ENCODE peak calls at places on chromosomes 2 and 18, in four cellular contexts. P, K, U and C are unnamed samples.

GRCh38 chr18:12599543-12599942 is 58.4 kb downstream of the SPIRE1 start:
- DNase-seq in P (no peak), K (no peak), U (no peak), C (no peak)

GRCh38 chr2:143736904-143737303 is 607.7 kb downstream of the ARHGAP15 start:
- DNase-seq in P (no peak), K (no peak), U (no peak), C (no peak)

GRCh38 chr2:11160731-11161455 is 5.6 kb downstream of the SLC66A3 start:
- DNase-seq in P (peak), K (no peak), U (no peak), C (peak)

GRCh38 chr2:134072973-134073490 is 180.8 kb upstream of the MGAT5 start:
- DNase-seq in P (no peak), K (no peak), U (no peak), C (no peak)

GRCh38 chr2:23600336-23600735 is 215.4 kb downstream of the KLHL29 start:
- DNase-seq in P (no peak), K (no peak), U (no peak), C (no peak)

GRCh38 chr2:64645014-64645418 is 8.7 kb downstream of the SERTAD2 start:
- DNase-seq in P (peak), K (no peak), U (no peak), C (no peak)

GRCh38 chr2:8640498-8640897 is 41.4 kb upstream of the ID2 start:
- DNase-seq in P (no peak), K (no peak), U (no peak), C (no peak)

GRCh38 chr2:43402452-43402937 is 176.1 kb upstream of the ZFP36L2 start:
- DNase-seq in P (peak), K (no peak), U (no peak), C (no peak)

GRCh38 chr2:178069551-178069950 is 3.0 kb downstream of the PDE11A start:
- DNase-seq in P (no peak), K (no peak), U (no peak), C (no peak)

GRCh38 chr2:51789908-51790307 is 758.0 kb upstream of the NRXN1 start:
- DNase-seq in P (no peak), K (no peak), U (no peak), C (no peak)

GRCh38 chr2:67873916-67874315 is 188.9 kb downstream of the C1D start:
- DNase-seq in P (no peak), K (no peak), U (no peak), C (no peak)

GRCh38 chr2:167924556-167924955 is 322.8 kb downstream of the STK39 start:
- DNase-seq in P (no peak), K (no peak), U (no peak), C (no peak)

GRCh38 chr2:46984642-46985476 is 69.3 kb upstream of the MCFD2 start:
- DNase-seq in P (peak), K (peak), U (peak), C (no peak)

GRCh38 chr2:10135296-10136089 is 13.0 kb downstream of the RRM2 start:
- DNase-seq in P (no peak), K (no peak), U (no peak), C (no peak)

GRCh38 chr2:232444409-232445148 is 11.4 kb upstream of the ALPI start:
- DNase-seq in P (peak), K (no peak), U (no peak), C (no peak)

GRCh38 chr2:233901884-233902283 is 15.3 kb upstream of the TRPM8 start:
- DNase-seq in P (no peak), K (no peak), U (no peak), C (no peak)

GRCh38 chr2:236403811-236404210 is 139.6 kb upstream of the ASB18 start:
- DNase-seq in P (no peak), K (no peak), U (no peak), C (peak)

GRCh38 chr18:28511421-28511821 is 334.5 kb upstream of the CDH2 start:
- DNase-seq in P (no peak), K (no peak), U (no peak), C (no peak)

GRCh38 chr2:135182601-135183000 is 130.5 kb downstream of the RAB3GAP1 start:
- DNase-seq in P (no peak), K (no peak), U (no peak), C (no peak)

DNA sequence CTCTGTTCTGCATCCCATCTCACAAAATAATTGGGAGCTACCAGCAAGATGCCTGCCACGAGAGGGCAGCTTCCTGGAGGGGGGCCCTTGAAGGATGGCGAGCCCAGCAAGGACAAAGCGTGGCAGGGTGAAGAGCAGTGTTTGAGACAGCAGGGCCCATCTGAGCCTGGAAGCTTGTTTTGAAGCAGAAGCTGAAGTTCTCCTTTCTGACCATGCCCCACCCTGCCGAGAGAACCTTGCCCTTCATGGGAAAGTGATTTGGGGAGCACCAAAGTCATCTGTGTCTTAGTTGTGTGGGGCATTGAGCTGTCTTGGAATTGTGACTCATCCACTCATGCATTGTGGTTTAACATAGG is 216.3 kb downstream of the BCL11A start:
- DNase-seq in P (no peak), K (no peak), U (no peak), C (peak)
- TF ChIP-seq CTCF in P (no peak), K (peak), U (peak), C (no peak)

DNA sequence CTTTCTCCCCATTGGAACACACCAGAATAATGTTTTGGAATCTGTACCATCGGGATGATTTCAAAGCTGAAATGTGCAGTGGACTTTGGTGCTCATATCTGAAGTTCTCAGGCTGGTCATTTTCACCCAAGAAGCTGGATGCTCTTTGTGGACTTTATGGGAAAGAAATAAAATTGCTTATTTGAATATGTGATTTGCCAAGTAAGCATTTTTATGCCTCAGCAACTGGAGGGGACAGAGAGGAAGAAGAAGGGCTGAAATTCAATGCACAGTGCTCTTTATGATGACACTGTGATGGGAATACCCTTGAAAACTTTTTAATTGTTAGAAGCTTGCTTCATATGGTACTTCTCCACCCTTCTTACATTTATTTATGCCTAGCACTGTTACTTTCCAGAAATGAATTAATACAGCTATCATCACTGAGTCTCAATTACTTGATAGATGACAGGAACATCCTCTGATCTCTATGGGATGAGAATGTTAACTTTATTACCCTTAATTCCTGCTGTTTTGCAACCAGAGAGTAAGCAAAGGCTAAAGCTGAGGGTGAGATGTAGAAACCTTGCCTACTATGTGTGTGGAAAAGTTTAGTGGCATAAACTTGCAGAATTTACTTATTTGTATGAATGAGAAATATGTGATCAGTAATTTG is 23.6 kb downstream of the SETBP1 start:
- DNase-seq in P (no peak), K (no peak), U (no peak), C (no peak)
- TF ChIP-seq CTCF in P (no peak), K (no peak), U (no peak), C (no peak)

GRCh38 chr2:17146358-17146757 is 371.9 kb downstream of the RAD51AP2 start:
- DNase-seq in P (no peak), K (no peak), U (no peak), C (no peak)

GRCh38 chr2:17149945-17150344 is 368.3 kb downstream of the RAD51AP2 start:
- DNase-seq in P (no peak), K (no peak), U (no peak), C (no peak)

DNA sequence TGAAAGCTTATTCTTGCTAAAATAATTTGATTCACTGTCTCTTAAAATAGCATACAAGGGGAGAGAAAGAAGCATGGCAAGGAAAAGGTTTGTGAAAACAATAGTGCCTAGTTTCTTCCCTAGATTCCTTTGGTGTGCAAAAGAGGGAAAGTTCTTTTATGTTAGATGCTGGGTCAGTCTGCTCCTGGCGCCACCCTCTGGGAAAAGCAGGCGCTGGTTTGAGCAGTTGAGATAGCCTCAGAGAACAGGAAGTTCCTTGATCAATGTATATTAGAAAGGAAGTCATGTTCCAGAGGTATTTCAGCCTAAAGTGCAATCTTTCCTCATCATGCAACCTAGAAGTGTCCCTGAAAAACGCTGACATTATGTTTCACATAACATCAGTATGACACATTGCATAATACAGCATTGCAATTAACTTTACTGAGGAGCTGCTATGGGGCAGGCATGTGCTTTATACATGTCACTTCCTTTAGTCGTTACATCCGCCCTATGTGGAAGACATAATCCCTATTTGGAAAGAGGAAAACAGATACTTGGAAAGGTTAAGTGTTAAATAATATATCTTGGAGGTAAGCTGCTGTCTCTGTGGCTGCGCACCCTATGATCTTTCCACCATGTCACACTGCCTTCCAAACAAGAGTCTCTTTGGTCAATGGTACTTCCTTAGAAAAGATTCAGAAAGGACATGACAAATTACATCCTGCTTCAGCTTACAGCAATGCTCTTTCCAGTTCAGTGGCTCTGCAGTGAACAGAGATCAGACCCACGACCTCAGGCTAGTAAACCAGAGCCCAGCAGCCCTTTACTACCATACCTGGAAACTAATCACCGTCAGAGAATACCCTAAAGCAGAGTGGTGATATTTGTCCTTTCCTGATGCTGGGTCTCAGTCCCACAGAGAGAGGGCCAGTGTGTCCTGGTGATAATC is 369.7 kb downstream of the RAD51AP2 start:
- DNase-seq in P (no peak), K (no peak), U (no peak), C (no peak)
- TF ChIP-seq CTCF in P (peak), K (no peak), U (peak), C (no peak)

GRCh38 chr2:7392076-7392787 is 475.0 kb downstream of the RNF144A start:
- DNase-seq in P (no peak), K (no peak), U (no peak), C (no peak)

GRCh38 chr2:7394195-7394594 is 477.0 kb downstream of the RNF144A start:
- DNase-seq in P (no peak), K (no peak), U (no peak), C (no peak)
- TF ChIP-seq CTCF in P (no peak), K (no peak), U (no peak), C (no peak)

GRCh38 chr18:35590935-35591334 is 9.4 kb downstream of the GALNT1 start:
- DNase-seq in P (no peak), K (no peak), U (no peak), C (no peak)

GRCh38 chr18:35588122-35588521 is 6.6 kb downstream of the GALNT1 start:
- DNase-seq in P (no peak), K (no peak), U (no peak), C (no peak)

GRCh38 chr18:35585608-35586007 is 4.1 kb downstream of the GALNT1 start:
- DNase-seq in P (no peak), K (no peak), U (no peak), C (no peak)

GRCh38 chr18:35592298-35592697 is 10.8 kb downstream of the GALNT1 start:
- DNase-seq in P (no peak), K (no peak), U (no peak), C (no peak)

GRCh38 chr18:35588995-35589394 is 7.5 kb downstream of the GALNT1 start:
- DNase-seq in P (no peak), K (no peak), U (no peak), C (no peak)
- TF ChIP-seq CTCF in P (no peak), K (no peak), U (no peak), C (no peak)

DNA sequence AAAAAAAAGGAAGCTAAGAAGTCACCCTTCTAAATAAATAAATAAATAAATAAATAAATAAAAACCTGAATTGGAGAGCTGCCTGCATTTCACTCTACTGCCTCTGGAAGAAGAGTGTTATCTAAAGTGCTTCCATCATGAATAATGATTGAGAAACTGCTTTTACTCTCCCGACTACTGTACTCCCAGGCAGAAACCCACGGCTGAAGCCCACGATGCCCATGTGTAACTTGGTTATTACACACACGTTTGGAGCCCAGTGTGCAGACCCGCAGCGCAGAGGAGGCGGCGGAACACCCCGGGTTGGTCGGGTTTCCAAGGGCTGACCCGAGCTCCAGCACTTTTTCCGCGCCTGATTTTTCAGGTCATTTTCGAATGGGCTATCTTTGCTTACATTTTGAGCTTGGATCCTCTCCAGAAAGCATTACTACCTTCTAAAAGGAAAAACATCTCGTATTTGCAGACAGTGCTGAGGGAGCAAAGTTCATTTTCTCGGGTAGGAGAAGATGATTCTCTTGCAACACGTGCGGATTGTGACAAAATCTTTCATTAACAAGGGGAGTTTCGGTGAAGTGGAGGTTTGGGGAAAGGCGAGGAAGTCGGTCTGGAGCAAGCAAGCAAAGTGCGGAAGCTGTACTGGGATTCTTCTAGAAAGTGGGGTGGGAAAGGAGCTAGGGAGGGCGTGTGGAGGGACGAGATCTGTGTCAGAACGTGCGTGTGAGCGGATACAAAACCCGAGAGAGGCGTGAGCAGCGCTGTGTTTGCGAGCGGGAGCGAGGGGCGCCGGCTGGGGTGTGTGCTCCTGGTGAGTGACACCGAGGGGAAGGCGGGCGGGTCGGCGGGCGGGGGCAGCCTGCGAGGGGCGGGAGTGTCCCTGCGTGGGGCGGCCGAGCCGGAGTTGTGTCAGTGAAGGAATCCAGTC is at the start of gene SPATS2L:
- DNase-seq in P (peak), K (peak), U (no peak), C (peak)
- TF ChIP-seq CTCF in P (peak), K (peak), U (no peak), C (peak)

GRCh38 chr2:77834360-77835002 is 312.3 kb upstream of the LRRTM4 start:
- DNase-seq in P (no peak), K (no peak), U (no peak), C (no peak)

DNA sequence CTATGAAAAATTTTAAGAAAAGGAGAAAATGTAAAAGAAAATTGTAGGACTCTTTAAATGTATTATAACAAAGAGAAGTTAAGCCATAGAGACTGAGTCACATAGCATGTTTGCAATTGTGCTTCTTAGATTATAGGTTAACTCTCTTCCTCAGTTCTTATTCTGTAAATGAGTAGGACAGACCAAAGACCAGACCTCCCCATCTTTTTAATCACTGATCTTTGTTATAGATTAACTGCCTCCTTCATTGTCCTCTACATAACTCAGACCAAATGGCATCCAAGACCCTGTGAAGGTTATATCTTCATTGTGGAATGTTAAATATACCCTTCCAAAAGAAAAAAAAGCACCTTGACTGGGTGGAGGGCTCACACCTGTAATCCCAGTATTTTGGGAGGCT is 316.9 kb upstream of the LRRTM4 start:
- DNase-seq in P (no peak), K (no peak), U (no peak), C (no peak)
- TF ChIP-seq CTCF in P (no peak), K (no peak), U (no peak), C (no peak)

DNA sequence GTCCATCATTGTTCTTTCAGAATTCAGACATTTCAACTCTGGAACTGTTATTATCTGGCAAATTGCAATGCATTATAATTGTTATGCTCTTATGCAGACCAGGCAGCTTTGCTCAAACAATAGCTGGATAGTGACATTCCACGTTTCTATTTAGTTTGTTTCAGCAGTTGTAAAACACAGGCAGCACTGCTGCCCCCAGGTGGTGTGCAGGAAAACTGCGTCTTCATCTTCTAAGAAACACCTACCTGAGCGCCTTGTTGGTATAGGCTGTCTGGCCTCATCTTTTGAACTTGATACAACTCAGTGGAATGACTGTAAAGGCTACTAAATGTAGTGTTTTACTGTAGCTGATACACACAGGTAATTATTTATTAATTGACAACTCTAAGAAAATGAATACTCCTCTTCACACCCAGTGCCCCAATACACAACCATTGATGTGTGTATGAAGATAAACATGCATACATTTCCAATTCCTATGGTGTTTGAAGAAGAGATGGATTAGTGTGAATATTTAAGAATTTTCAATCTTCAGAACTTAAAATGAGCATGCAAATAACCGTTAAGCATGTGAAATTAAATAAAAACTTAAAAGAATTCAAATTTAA is 85.5 kb downstream of the CD8B2 start:
- DNase-seq in P (peak), K (no peak), U (no peak), C (no peak)
- TF ChIP-seq CTCF in P (peak), K (peak), U (peak), C (peak)